ENCODE peak calls at places on chromosomes 3 and 15, in six cellular contexts. One of them, this sample, is unnamed.

GRCh38 chr15:97235285-97235985 is 725.1 kb upstream of the ARRDC4 start:
- DNase-seq in fibroblast of pulmonary artery: peak; percentile 70
- DNase-seq in DND-41: peak; percentile 32
- DNase-seq in NCI-H1105 treated with DMSO at 0.1 percent for 48 hours: peak; percentile 22
- DNase-seq in occipital lobe: peak; percentile 11
- DNase-seq in HS-5: peak; percentile 8
- DNase-seq in this sample: peak; percentile 50

GRCh38 chr3:154766765-154767503 is 313.2 kb upstream of the MME start:
- DNase-seq in NCI-H1105 treated with DMSO at 0.1 percent for 48 hours: no peak
- DNase-seq in DND-41: no peak
- DNase-seq in fibroblast of pulmonary artery: no peak
- DNase-seq in occipital lobe: no peak
- DNase-seq in HS-5: no peak
- DNase-seq in this sample: no peak

GRCh38 chr15:88610756-88611231 is 10.3 kb upstream of the AEN start:
- DNase-seq in HS-5: no peak
- DNase-seq in DND-41: no peak
- DNase-seq in NCI-H1105 treated with DMSO at 0.1 percent for 48 hours: peak; percentile 14
- DNase-seq in occipital lobe: no peak
- DNase-seq in fibroblast of pulmonary artery: no peak
- DNase-seq in this sample: no peak

GRCh38 chr3:38327335-38328009 is 19.1 kb upstream of the XYLB start:
- DNase-seq in DND-41: no peak
- DNase-seq in HS-5: no peak
- DNase-seq in fibroblast of pulmonary artery: peak; percentile 41
- DNase-seq in NCI-H1105 treated with DMSO at 0.1 percent for 48 hours: no peak
- DNase-seq in occipital lobe: no peak
- DNase-seq in this sample: no peak

GRCh38 chr3:113279686-113280085 is 68.3 kb downstream of the BOC start:
- DNase-seq in NCI-H1105 treated with DMSO at 0.1 percent for 48 hours: no peak
- DNase-seq in occipital lobe: no peak
- DNase-seq in fibroblast of pulmonary artery: no peak
- DNase-seq in HS-5: no peak
- DNase-seq in DND-41: no peak
- DNase-seq in this sample: no peak

GRCh38 chr3:15102833-15103232 is 3.9 kb upstream of the RBSN start:
- DNase-seq in HS-5: no peak
- DNase-seq in fibroblast of pulmonary artery: no peak
- DNase-seq in occipital lobe: no peak
- DNase-seq in NCI-H1105 treated with DMSO at 0.1 percent for 48 hours: no peak
- DNase-seq in DND-41: no peak
- DNase-seq in this sample: no peak

GRCh38 chr15:75237316-75237982 is 20.7 kb upstream of the GOLGA6C start:
- DNase-seq in NCI-H1105 treated with DMSO at 0.1 percent for 48 hours: no peak
- DNase-seq in occipital lobe: no peak
- DNase-seq in DND-41: no peak
- DNase-seq in HS-5: no peak
- DNase-seq in fibroblast of pulmonary artery: no peak
- DNase-seq in this sample: no peak

GRCh38 chr3:182710557-182711157 is 82.6 kb upstream of the ATP11B start:
- DNase-seq in NCI-H1105 treated with DMSO at 0.1 percent for 48 hours: peak; percentile 73
- DNase-seq in occipital lobe: no peak
- DNase-seq in DND-41: no peak
- DNase-seq in HS-5: no peak
- DNase-seq in fibroblast of pulmonary artery: peak; percentile 37
- DNase-seq in this sample: no peak

GRCh38 chr3:80677796-80678195 is 910.0 kb upstream of the ROBO1 start:
- DNase-seq in HS-5: peak; percentile 25
- DNase-seq in NCI-H1105 treated with DMSO at 0.1 percent for 48 hours: no peak
- DNase-seq in fibroblast of pulmonary artery: peak; percentile 60
- DNase-seq in occipital lobe: no peak
- DNase-seq in DND-41: no peak
- DNase-seq in this sample: no peak

GRCh38 chr3:167684389-167684993 is 30.7 kb upstream of the WDR49 start:
- DNase-seq in occipital lobe: no peak
- DNase-seq in fibroblast of pulmonary artery: peak; percentile 78
- DNase-seq in DND-41: peak; percentile 47
- DNase-seq in NCI-H1105 treated with DMSO at 0.1 percent for 48 hours: peak; percentile 79
- DNase-seq in HS-5: peak; percentile 31
- DNase-seq in this sample: peak; percentile 42

GRCh38 chr3:70064194-70064787 is 64.8 kb downstream of the SAMMSON start:
- DNase-seq in HS-5: no peak
- DNase-seq in DND-41: peak; percentile 8
- DNase-seq in NCI-H1105 treated with DMSO at 0.1 percent for 48 hours: peak; percentile 19
- DNase-seq in fibroblast of pulmonary artery: peak; percentile 59
- DNase-seq in occipital lobe: no peak
- DNase-seq in this sample: no peak

GRCh38 chr3:121443456-121443855 is 102.3 kb downstream of the POLQ start:
- DNase-seq in NCI-H1105 treated with DMSO at 0.1 percent for 48 hours: no peak
- DNase-seq in occipital lobe: no peak
- DNase-seq in fibroblast of pulmonary artery: no peak
- DNase-seq in DND-41: no peak
- DNase-seq in HS-5: no peak
- DNase-seq in this sample: no peak

GRCh38 chr15:37520026-37520425 is 414.4 kb upstream of the TMCO5A start:
- DNase-seq in NCI-H1105 treated with DMSO at 0.1 percent for 48 hours: no peak
- DNase-seq in DND-41: no peak
- DNase-seq in occipital lobe: no peak
- DNase-seq in HS-5: no peak
- DNase-seq in fibroblast of pulmonary artery: no peak
- DNase-seq in this sample: no peak

GRCh38 chr3:195906865-195907729 is 1.3 kb downstream of the TNK2 start:
- DNase-seq in fibroblast of pulmonary artery: no peak
- DNase-seq in DND-41: peak; percentile 69
- DNase-seq in NCI-H1105 treated with DMSO at 0.1 percent for 48 hours: no peak
- DNase-seq in HS-5: no peak
- DNase-seq in occipital lobe: peak; percentile 49
- DNase-seq in this sample: no peak

GRCh38 chr3:6452974-6453373 is 407.9 kb upstream of the GRM7 start:
- DNase-seq in HS-5: no peak
- DNase-seq in occipital lobe: no peak
- DNase-seq in NCI-H1105 treated with DMSO at 0.1 percent for 48 hours: no peak
- DNase-seq in DND-41: no peak
- DNase-seq in fibroblast of pulmonary artery: no peak
- DNase-seq in this sample: no peak

GRCh38 chr15:42069496-42070275 is 24.7 kb downstream of the PLA2G4D start:
- DNase-seq in fibroblast of pulmonary artery: no peak
- DNase-seq in occipital lobe: no peak
- DNase-seq in NCI-H1105 treated with DMSO at 0.1 percent for 48 hours: no peak
- DNase-seq in DND-41: no peak
- DNase-seq in HS-5: no peak
- DNase-seq in this sample: no peak

GRCh38 chr3:42556089-42556632 is 25.6 kb downstream of the SEC22C start:
- DNase-seq in DND-41: peak; percentile 35
- DNase-seq in NCI-H1105 treated with DMSO at 0.1 percent for 48 hours: no peak
- DNase-seq in HS-5: no peak
- DNase-seq in fibroblast of pulmonary artery: no peak
- DNase-seq in occipital lobe: no peak
- DNase-seq in this sample: no peak

GRCh38 chr3:136106101-136106500 is 90.0 kb downstream of the MSL2 start:
- DNase-seq in HS-5: no peak
- DNase-seq in NCI-H1105 treated with DMSO at 0.1 percent for 48 hours: no peak
- DNase-seq in fibroblast of pulmonary artery: peak; percentile 39
- DNase-seq in occipital lobe: no peak
- DNase-seq in DND-41: no peak
- DNase-seq in this sample: no peak

This sample was measured in progenitor cell of endocrine pancreas.